ENCODE peak calls at places on chromosomes 5 and 9, in six cellular contexts. One of them, this sample, is unnamed.

GRCh38 chr9:84751921-84752320 is 82.4 kb downstream of the NTRK2 start:
- DNase-seq in CD8-positive, alpha-beta T cell: no peak
- DNase-seq in PC-9: peak; percentile 48
- DNase-seq in NCI-H2081: no peak
- DNase-seq in CD8-positive, alpha-beta memory T cell: no peak
- DNase-seq in HCT116: no peak
- DNase-seq in this sample: no peak

GRCh38 chr9:76377791-76378190 is 16.4 kb downstream of the RFK start:
- DNase-seq in CD8-positive, alpha-beta T cell: no peak
- DNase-seq in PC-9: no peak
- DNase-seq in NCI-H2081: no peak
- DNase-seq in CD8-positive, alpha-beta memory T cell: no peak
- DNase-seq in HCT116: no peak
- DNase-seq in this sample: no peak

GRCh38 chr5:172885594-172886340 is 51.7 kb downstream of the ERGIC1 start:
- DNase-seq in CD8-positive, alpha-beta memory T cell: no peak
- DNase-seq in HCT116: no peak
- DNase-seq in PC-9: no peak
- DNase-seq in NCI-H2081: no peak
- DNase-seq in CD8-positive, alpha-beta T cell: no peak
- DNase-seq in this sample: no peak

GRCh38 chr9:96006961-96007360 is 131.5 kb downstream of the ERCC6L2 start:
- DNase-seq in PC-9: no peak
- DNase-seq in CD8-positive, alpha-beta memory T cell: no peak
- DNase-seq in HCT116: no peak
- DNase-seq in NCI-H2081: no peak
- DNase-seq in CD8-positive, alpha-beta T cell: no peak
- DNase-seq in this sample: no peak

GRCh38 chr9:129514497-129514867 is 106.4 kb downstream of the C9orf50 start:
- DNase-seq in PC-9: no peak
- DNase-seq in CD8-positive, alpha-beta T cell: no peak
- DNase-seq in CD8-positive, alpha-beta memory T cell: no peak
- DNase-seq in HCT116: no peak
- DNase-seq in NCI-H2081: no peak
- DNase-seq in this sample: no peak

GRCh38 chr5:124061663-124062062 is 549.7 kb downstream of the CSNK1G3 start:
- DNase-seq in PC-9: no peak
- DNase-seq in CD8-positive, alpha-beta T cell: no peak
- DNase-seq in CD8-positive, alpha-beta memory T cell: no peak
- DNase-seq in HCT116: no peak
- DNase-seq in NCI-H2081: peak; percentile 96
- DNase-seq in this sample: no peak

GRCh38 chr9:124346347-124347163 is 68.7 kb downstream of the PSMB7 start:
- DNase-seq in CD8-positive, alpha-beta T cell: no peak
- DNase-seq in NCI-H2081: no peak
- DNase-seq in CD8-positive, alpha-beta memory T cell: no peak
- DNase-seq in HCT116: no peak
- DNase-seq in PC-9: no peak
- DNase-seq in this sample: no peak

GRCh38 chr9:86098793-86099694 is at the start of gene GOLM1:
- DNase-seq in CD8-positive, alpha-beta memory T cell: peak; percentile 10
- DNase-seq in NCI-H2081: peak; percentile 78
- DNase-seq in CD8-positive, alpha-beta T cell: peak; percentile 14
- DNase-seq in HCT116: no peak
- DNase-seq in PC-9: no peak
- DNase-seq in this sample: no peak

GRCh38 chr5:1801954-1802295 is 718 bp downstream of the NDUFS6 start:
- DNase-seq in PC-9: peak; percentile 54
- DNase-seq in HCT116: no peak
- DNase-seq in CD8-positive, alpha-beta memory T cell: no peak
- DNase-seq in CD8-positive, alpha-beta T cell: no peak
- DNase-seq in NCI-H2081: peak; percentile 56
- DNase-seq in this sample: no peak

GRCh38 chr9:89732295-89732951 is 127.6 kb downstream of the GADD45G start:
- DNase-seq in HCT116: no peak
- DNase-seq in CD8-positive, alpha-beta memory T cell: no peak
- DNase-seq in PC-9: no peak
- DNase-seq in CD8-positive, alpha-beta T cell: no peak
- DNase-seq in NCI-H2081: peak; percentile 46
- DNase-seq in this sample: no peak

GRCh38 chr9:17130725-17131124 is 4.1 kb upstream of the CNTLN start:
- DNase-seq in PC-9: no peak
- DNase-seq in CD8-positive, alpha-beta T cell: no peak
- DNase-seq in HCT116: no peak
- DNase-seq in CD8-positive, alpha-beta memory T cell: no peak
- DNase-seq in NCI-H2081: no peak
- DNase-seq in this sample: no peak

GRCh38 chr9:14198544-14199510 is 115.1 kb downstream of the NFIB start:
- DNase-seq in PC-9: no peak
- DNase-seq in HCT116: no peak
- DNase-seq in NCI-H2081: peak; percentile 84
- DNase-seq in CD8-positive, alpha-beta memory T cell: no peak
- DNase-seq in CD8-positive, alpha-beta T cell: no peak
- DNase-seq in this sample: no peak

GRCh38 chr5:127392762-127393161 is 102.2 kb downstream of the MEGF10 start:
- DNase-seq in PC-9: no peak
- DNase-seq in HCT116: no peak
- DNase-seq in CD8-positive, alpha-beta memory T cell: no peak
- DNase-seq in CD8-positive, alpha-beta T cell: no peak
- DNase-seq in NCI-H2081: no peak
- DNase-seq in this sample: no peak

GRCh38 chr5:88732181-88732633 is 150.8 kb downstream of the MEF2C start:
- DNase-seq in NCI-H2081: no peak
- DNase-seq in HCT116: no peak
- DNase-seq in CD8-positive, alpha-beta T cell: no peak
- DNase-seq in PC-9: no peak
- DNase-seq in CD8-positive, alpha-beta memory T cell: no peak
- DNase-seq in this sample: no peak

GRCh38 chr5:2126512-2126911 is 243.8 kb upstream of the IRX4 start:
- DNase-seq in CD8-positive, alpha-beta T cell: no peak
- DNase-seq in NCI-H2081: no peak
- DNase-seq in CD8-positive, alpha-beta memory T cell: no peak
- DNase-seq in HCT116: no peak
- DNase-seq in PC-9: no peak
- DNase-seq in this sample: no peak

GRCh38 chr5:18772475-18772874 is 1138.2 kb downstream of the TAF11L14 start:
- DNase-seq in CD8-positive, alpha-beta T cell: no peak
- DNase-seq in CD8-positive, alpha-beta memory T cell: no peak
- DNase-seq in HCT116: no peak
- DNase-seq in NCI-H2081: peak; percentile 31
- DNase-seq in PC-9: peak; percentile 48
- DNase-seq in this sample: no peak

GRCh38 chr9:93893899-93894690 is 61.1 kb downstream of the BARX1 start:
- DNase-seq in HCT116: no peak
- DNase-seq in CD8-positive, alpha-beta T cell: no peak
- DNase-seq in PC-9: no peak
- DNase-seq in NCI-H2081: peak; percentile 25
- DNase-seq in CD8-positive, alpha-beta memory T cell: no peak
- DNase-seq in this sample: no peak

GRCh38 chr5:3594514-3595101 is 1.0 kb upstream of the IRX1 start:
- DNase-seq in NCI-H2081: no peak
- DNase-seq in CD8-positive, alpha-beta T cell: no peak
- DNase-seq in HCT116: no peak
- DNase-seq in CD8-positive, alpha-beta memory T cell: no peak
- DNase-seq in PC-9: no peak
- DNase-seq in this sample: no peak

GRCh38 chr9:71609453-71609840 is 158.9 kb downstream of the CEMIP2 start:
- DNase-seq in CD8-positive, alpha-beta T cell: no peak
- DNase-seq in HCT116: no peak
- DNase-seq in NCI-H2081: no peak
- DNase-seq in CD8-positive, alpha-beta memory T cell: no peak
- DNase-seq in PC-9: no peak
- DNase-seq in this sample: no peak

GRCh38 chr9:126386088-126386487 is 59.5 kb downstream of the MVB12B start:
- DNase-seq in CD8-positive, alpha-beta memory T cell: no peak
- DNase-seq in CD8-positive, alpha-beta T cell: no peak
- DNase-seq in NCI-H2081: no peak
- DNase-seq in PC-9: no peak
- DNase-seq in HCT116: no peak
- DNase-seq in this sample: no peak

GRCh38 chr9:133067006-133067405 is 5.2 kb downstream of the CEL start:
- DNase-seq in PC-9: no peak
- DNase-seq in CD8-positive, alpha-beta T cell: no peak
- DNase-seq in CD8-positive, alpha-beta memory T cell: no peak
- DNase-seq in NCI-H2081: no peak
- DNase-seq in HCT116: no peak
- DNase-seq in this sample: no peak

GRCh38 chr5:180862645-180863044 is 1.6 kb upstream of the ZFP62 start:
- DNase-seq in PC-9: no peak
- DNase-seq in CD8-positive, alpha-beta T cell: no peak
- DNase-seq in CD8-positive, alpha-beta memory T cell: no peak
- DNase-seq in NCI-H2081: no peak
- DNase-seq in HCT116: no peak
- DNase-seq in this sample: no peak

GRCh38 chr5:122151640-122152039 is 22.3 kb downstream of the ZNF474 start:
- DNase-seq in PC-9: no peak
- DNase-seq in CD8-positive, alpha-beta T cell: no peak
- DNase-seq in HCT116: no peak
- DNase-seq in CD8-positive, alpha-beta memory T cell: no peak
- DNase-seq in NCI-H2081: no peak
- DNase-seq in this sample: no peak

GRCh38 chr5:174175869-174176268 is 130.4 kb downstream of the NSG2 start:
- DNase-seq in PC-9: no peak
- DNase-seq in CD8-positive, alpha-beta T cell: no peak
- DNase-seq in NCI-H2081: no peak
- DNase-seq in CD8-positive, alpha-beta memory T cell: no peak
- DNase-seq in HCT116: no peak
- DNase-seq in this sample: no peak